ENCODE peak calls at places on chromosomes 1 and 21, in four cellular contexts. One of them, this sample, is unnamed.

GRCh38 chr1:67850151-67850551 is 16.9 kb upstream of the GNG12 start:
- DNase-seq in nephron progenitor cell: no peak
- DNase-seq in activated naive CD4-positive, alpha-beta T cell treated with anti-CD3 and anti-CD28 coated beads for 36 hours: peak
- DNase-seq in stimulated activated naive CD8-positive, alpha-beta T cell treated with anti-CD3 and anti-CD28 coated beads, Interleukin-15, Interleukin-2, amounts not matched to agents 100 U/mL and 50 U/mL, for 24 hours: no peak
- DNase-seq in this sample: peak

GRCh38 chr1:55310517-55310927 is 95.4 kb upstream of the USP24 start:
- DNase-seq in nephron progenitor cell: no peak
- DNase-seq in stimulated activated naive CD8-positive, alpha-beta T cell treated with anti-CD3 and anti-CD28 coated beads, Interleukin-15, Interleukin-2, amounts not matched to agents 100 U/mL and 50 U/mL, for 24 hours: peak
- DNase-seq in activated naive CD4-positive, alpha-beta T cell treated with anti-CD3 and anti-CD28 coated beads for 36 hours: peak
- DNase-seq in this sample: no peak

GRCh38 chr1:24849653-24850295 is 80.3 kb downstream of the RUNX3 start:
- DNase-seq in stimulated activated naive CD8-positive, alpha-beta T cell treated with anti-CD3 and anti-CD28 coated beads, Interleukin-15, Interleukin-2, amounts not matched to agents 100 U/mL and 50 U/mL, for 24 hours: peak
- DNase-seq in nephron progenitor cell: no peak
- DNase-seq in activated naive CD4-positive, alpha-beta T cell treated with anti-CD3 and anti-CD28 coated beads for 36 hours: peak
- DNase-seq in this sample: peak

GRCh38 chr1:237756304-237756967 is 134.3 kb downstream of the ZP4 start:
- DNase-seq in activated naive CD4-positive, alpha-beta T cell treated with anti-CD3 and anti-CD28 coated beads for 36 hours: no peak
- DNase-seq in stimulated activated naive CD8-positive, alpha-beta T cell treated with anti-CD3 and anti-CD28 coated beads, Interleukin-15, Interleukin-2, amounts not matched to agents 100 U/mL and 50 U/mL, for 24 hours: no peak
- DNase-seq in nephron progenitor cell: no peak
- DNase-seq in this sample: no peak

GRCh38 chr1:234781241-234782056 is 171.5 kb upstream of the IRF2BP2 start:
- DNase-seq in nephron progenitor cell: no peak
- DNase-seq in activated naive CD4-positive, alpha-beta T cell treated with anti-CD3 and anti-CD28 coated beads for 36 hours: peak
- DNase-seq in stimulated activated naive CD8-positive, alpha-beta T cell treated with anti-CD3 and anti-CD28 coated beads, Interleukin-15, Interleukin-2, amounts not matched to agents 100 U/mL and 50 U/mL, for 24 hours: peak
- DNase-seq in this sample: no peak

GRCh38 chr21:29453511-29453910 is 154.8 kb downstream of the BACH1 start:
- DNase-seq in stimulated activated naive CD8-positive, alpha-beta T cell treated with anti-CD3 and anti-CD28 coated beads, Interleukin-15, Interleukin-2, amounts not matched to agents 100 U/mL and 50 U/mL, for 24 hours: no peak
- DNase-seq in nephron progenitor cell: no peak
- DNase-seq in activated naive CD4-positive, alpha-beta T cell treated with anti-CD3 and anti-CD28 coated beads for 36 hours: no peak
- DNase-seq in this sample: no peak

GRCh38 chr1:109931189-109931672 is 20.6 kb downstream of the CSF1 start:
- DNase-seq in stimulated activated naive CD8-positive, alpha-beta T cell treated with anti-CD3 and anti-CD28 coated beads, Interleukin-15, Interleukin-2, amounts not matched to agents 100 U/mL and 50 U/mL, for 24 hours: no peak
- DNase-seq in nephron progenitor cell: peak
- DNase-seq in activated naive CD4-positive, alpha-beta T cell treated with anti-CD3 and anti-CD28 coated beads for 36 hours: no peak
- DNase-seq in this sample: no peak

GRCh38 chr1:159945483-159946241 is at the start of gene IGSF9:
- DNase-seq in stimulated activated naive CD8-positive, alpha-beta T cell treated with anti-CD3 and anti-CD28 coated beads, Interleukin-15, Interleukin-2, amounts not matched to agents 100 U/mL and 50 U/mL, for 24 hours: peak
- DNase-seq in nephron progenitor cell: peak
- DNase-seq in activated naive CD4-positive, alpha-beta T cell treated with anti-CD3 and anti-CD28 coated beads for 36 hours: peak
- DNase-seq in this sample: peak

GRCh38 chr1:175072131-175072941 is 4.7 kb downstream of the TNN start:
- DNase-seq in nephron progenitor cell: peak
- DNase-seq in activated naive CD4-positive, alpha-beta T cell treated with anti-CD3 and anti-CD28 coated beads for 36 hours: peak
- DNase-seq in stimulated activated naive CD8-positive, alpha-beta T cell treated with anti-CD3 and anti-CD28 coated beads, Interleukin-15, Interleukin-2, amounts not matched to agents 100 U/mL and 50 U/mL, for 24 hours: peak
- DNase-seq in this sample: peak

GRCh38 chr1:162366671-162367070 is 10.0 kb downstream of the SPATA46 start:
- DNase-seq in nephron progenitor cell: no peak
- DNase-seq in stimulated activated naive CD8-positive, alpha-beta T cell treated with anti-CD3 and anti-CD28 coated beads, Interleukin-15, Interleukin-2, amounts not matched to agents 100 U/mL and 50 U/mL, for 24 hours: no peak
- DNase-seq in activated naive CD4-positive, alpha-beta T cell treated with anti-CD3 and anti-CD28 coated beads for 36 hours: no peak
- DNase-seq in this sample: no peak